ENCODE peak calls at places on chromosomes 3 and 15, in eight cellular contexts. J, G, B, M, U, V, K and T are unnamed samples.
A peak's percentile ranks its signal among the peaks of the same experiment; 100 is the strongest.

GRCh38 chr3:59766165-59766872 is 716.5 kb upstream of the CFAP20DC start:
- DNase-seq in J (no peak), G (no peak), B (no peak), M (no peak), U (no peak), V (peak; percentile 54), K (no peak), T (no peak)

GRCh38 chr3:194489736-194490612 is 3.2 kb upstream of the ATP13A3 start:
- DNase-seq in J (no peak), G (no peak), B (no peak), M (no peak), U (no peak), V (peak; percentile 27), K (no peak), T (no peak)

GRCh38 chr15:75721923-75722870 is 9.5 kb upstream of the CSPG4 start:
- DNase-seq in J (no peak), G (no peak), B (peak; percentile 70), M (peak; percentile 63), U (no peak), V (no peak), K (no peak), T (no peak)

GRCh38 chr15:41992803-41993190 is 20.4 kb upstream of the EHD4 start:
- DNase-seq in J (no peak), G (no peak), B (no peak), M (peak; percentile 45), U (no peak), V (no peak), K (no peak), T (no peak)

GRCh38 chr3:29468150-29468549 is 187.3 kb downstream of the RBMS3 start:
- DNase-seq in J (no peak), G (no peak), B (no peak), M (no peak), U (no peak), V (no peak), K (no peak), T (no peak)

GRCh38 chr3:108117245-108117644 is 26.4 kb upstream of the CD47 start:
- DNase-seq in J (no peak), G (no peak), B (no peak), M (no peak), U (no peak), V (no peak), K (no peak), T (no peak)

GRCh38 chr3:103672346-103672745 is 1237.5 kb downstream of the ZPLD1 start:
- DNase-seq in J (no peak), G (no peak), B (no peak), M (no peak), U (no peak), V (no peak), K (no peak), T (no peak)

GRCh38 chr15:57025264-57025939 is 107.0 kb downstream of the TCF12 start:
- DNase-seq in J (no peak), G (no peak), B (no peak), M (no peak), U (no peak), V (no peak), K (no peak), T (no peak)

GRCh38 chr15:72195101-72195511 is 2.5 kb downstream of the GRAMD2A start:
- DNase-seq in J (no peak), G (no peak), B (no peak), M (no peak), U (no peak), V (peak; percentile 98), K (no peak), T (no peak)

GRCh38 chr15:36898522-36899126 is 201.7 kb downstream of the MEIS2 start:
- DNase-seq in J (no peak), G (no peak), B (no peak), M (no peak), U (no peak), V (no peak), K (no peak), T (no peak)

GRCh38 chr3:122969585-122970453 is 57.7 kb downstream of the SEMA5B start:
- DNase-seq in J (no peak), G (no peak), B (no peak), M (no peak), U (no peak), V (peak; percentile 76), K (peak; percentile 59), T (no peak)

GRCh38 chr3:107933450-107933849 is 157.4 kb downstream of the CD47 start:
- DNase-seq in J (no peak), G (no peak), B (no peak), M (no peak), U (no peak), V (no peak), K (no peak), T (no peak)

GRCh38 chr15:77769700-77770099 is 137.0 kb upstream of the LINGO1 start:
- DNase-seq in J (no peak), G (no peak), B (no peak), M (no peak), U (no peak), V (no peak), K (no peak), T (no peak)

GRCh38 chr3:178275311-178275710 is 260.9 kb upstream of the KCNMB2 start:
- DNase-seq in J (no peak), G (no peak), B (no peak), M (no peak), U (no peak), V (no peak), K (no peak), T (no peak)

GRCh38 chr3:72595376-72595775 is 252.9 kb downstream of the SHQ1 start:
- DNase-seq in J (no peak), G (no peak), B (no peak), M (no peak), U (no peak), V (no peak), K (no peak), T (no peak)

GRCh38 chr3:184656991-184657669 is 54.7 kb downstream of the MAGEF1 start:
- DNase-seq in J (no peak), G (no peak), B (no peak), M (no peak), U (no peak), V (peak; percentile 95), K (no peak), T (no peak)

GRCh38 chr3:139975592-139976360 is 40.8 kb downstream of the CLSTN2 start:
- DNase-seq in J (no peak), G (no peak), B (no peak), M (no peak), U (no peak), V (no peak), K (peak; percentile 37), T (no peak)

GRCh38 chr3:75396316-75396802 is 267.8 kb upstream of the FRG2C start:
- DNase-seq in J (no peak), G (no peak), B (no peak), M (no peak), U (no peak), V (no peak), K (no peak), T (no peak)
- H3K4me3 ChIP-seq in J (peak overlapping the region; percentile 10), G (peak overlapping the region; percentile 33), B (peak overlapping the region; percentile 43), M (no peak overlapping the region), U (no peak overlapping the region), V (peak overlapping the region; percentile 28), K (peak overlapping the region; percentile 35), T (no peak overlapping the region)

GRCh38 chr15:98845138-98845884 is 162.3 kb downstream of the PGPEP1L start:
- DNase-seq in J (no peak), G (no peak), B (no peak), M (no peak), U (no peak), V (no peak), K (peak; percentile 13), T (no peak)
- H3K4me1 ChIP-seq in J (no peaks in the 10 kb centered on the region), G (peaks cover 4% of the 10 kb centered on the region), B (peaks cover 55% of the 10 kb centered on the region), M (peaks cover 39% of the 10 kb centered on the region), U (peaks cover 90% of the 10 kb centered on the region), V (peaks cover under 1% of the 10 kb centered on the region), K (peaks cover 46% of the 10 kb centered on the region), T (peaks cover 11% of the 10 kb centered on the region)

DNA sequence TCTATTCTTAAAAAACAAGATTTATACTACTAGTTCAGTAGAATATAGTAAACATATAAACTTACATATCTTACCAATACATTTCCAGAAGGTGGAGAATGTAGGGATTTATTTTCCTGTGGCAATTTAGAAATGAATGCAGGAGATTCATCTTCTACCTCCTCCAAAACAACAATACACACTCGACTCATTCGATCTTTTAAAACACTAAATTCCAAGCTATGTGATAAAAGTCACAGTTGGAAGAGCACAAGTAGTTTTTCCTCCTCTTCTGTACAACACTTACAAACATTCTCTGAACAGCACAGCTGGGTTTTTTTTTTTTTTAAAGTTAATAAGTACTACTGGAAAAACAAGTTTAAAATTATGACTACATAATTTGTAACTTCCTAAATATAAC is 1.4 kb downstream of the ANKRD28 start:
- DNase-seq in J (no peak), G (no peak), B (no peak), M (no peak), U (no peak), V (no peak), K (no peak), T (no peak)
- H3K4me3 ChIP-seq in J (no peak overlapping the region), G (peak overlapping the region; percentile 44), B (peak overlapping the region; percentile 47), M (peak overlapping the region; percentile 37), U (peak overlapping the region; percentile 45), V (no peak overlapping the region), K (peak overlapping the region; percentile 40), T (no peak overlapping the region)

DNA sequence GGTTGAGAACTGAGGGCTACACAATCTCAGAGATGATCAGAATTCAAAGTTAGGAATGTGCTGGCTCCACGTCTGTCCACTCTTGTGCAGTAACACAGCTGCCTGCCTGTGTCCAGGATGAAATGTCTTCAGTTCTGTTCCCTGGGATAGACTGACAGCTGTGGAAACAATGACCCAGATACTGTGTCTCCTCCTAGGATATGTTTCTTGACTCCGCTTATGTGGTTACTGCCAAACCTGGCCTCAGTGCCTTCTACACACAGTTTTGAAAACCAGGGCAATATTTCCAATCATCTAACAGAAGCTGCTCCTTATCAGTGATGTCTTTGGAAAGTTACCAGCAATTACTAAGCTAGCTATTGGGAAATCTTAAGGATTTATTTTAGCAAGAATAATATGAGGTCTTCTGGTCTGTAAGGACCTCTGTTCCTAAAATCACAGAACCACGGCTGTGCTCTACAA is 67.6 kb downstream of the NOX5 start:
- DNase-seq in J (no peak), G (no peak), B (peak; percentile 72), M (no peak), U (no peak), V (peak; percentile 76), K (peak; percentile 52), T (no peak)
- H3K4me1 ChIP-seq in J (no peaks in the 10 kb centered on the region), G (no peaks in the 10 kb centered on the region), B (peaks cover 12% of the 10 kb centered on the region), M (peaks cover 21% of the 10 kb centered on the region), U (no peaks in the 10 kb centered on the region), V (peaks cover 11% of the 10 kb centered on the region), K (peaks cover 55% of the 10 kb centered on the region), T (no peaks in the 10 kb centered on the region)

GRCh38 chr3:64093825-64094712 is 70.8 kb upstream of the PSMD6 start:
- DNase-seq in J (no peak), G (no peak), B (no peak), M (no peak), U (no peak), V (no peak), K (no peak), T (no peak)
- H3K4me3 ChIP-seq in J (no peak overlapping the region), G (no peak overlapping the region), B (no peak overlapping the region), M (no peak overlapping the region), U (no peak overlapping the region), V (no peak overlapping the region), K (no peak overlapping the region), T (no peak overlapping the region)